ENCODE peak calls at places on chromosomes 6 and 20, in six cellular contexts. B is left cardiac atrium; Q is WTC11; M is stimulated activated CD4-positive, alpha-beta T cell treated with anti-CD3 and anti-CD28 coated beads, Interleukin-12 subunit alpha, Interleukin-12 subunit beta, amount 100 ng/mL, for 4 hours; W is Jurkat, Clone E6-1; C is GM23338. F is an unnamed sample.

GRCh38 chr20:15241696-15242095 is 904.3 kb upstream of the FLRT3 start:
- DNase-seq in M (no peak), C (no peak), Q (no peak), B (no peak), W (no peak), F (no peak)

GRCh38 chr6:42745083-42745637 is 743 bp downstream of the TBCC start:
- DNase-seq in Q (peak), B (peak), M (no peak), C (peak), W (no peak), F (no peak)

GRCh38 chr6:164417537-164417936 is 891.9 kb downstream of the C6orf118 start:
- DNase-seq in B (no peak), C (peak), Q (peak), M (no peak), W (no peak), F (no peak)

GRCh38 chr20:47862841-47863240 is 77.6 kb upstream of the SULF2 start:
- DNase-seq in C (no peak), W (no peak), B (no peak), M (no peak), Q (no peak), F (no peak)

GRCh38 chr20:31484001-31484400 is 8.9 kb downstream of the REM1 start:
- DNase-seq in Q (peak), C (peak), M (no peak), B (no peak), W (no peak), F (no peak)

GRCh38 chr6:124780621-124781020 is 181.6 kb upstream of the RNF217 start:
- DNase-seq in C (no peak), W (no peak), B (no peak), M (no peak), Q (no peak), F (no peak)

GRCh38 chr6:94501546-94501945 is 1075.8 kb upstream of the MANEA start:
- DNase-seq in W (no peak), M (no peak), Q (no peak), C (no peak), B (no peak), F (no peak)

GRCh38 chr20:34579191-34579661 is 20.7 kb downstream of the MAP1LC3A start:
- DNase-seq in W (no peak), B (peak), Q (no peak), M (no peak), C (no peak), F (no peak)

GRCh38 chr20:32068174-32068573 is 16.1 kb downstream of the HCK start:
- DNase-seq in Q (no peak), W (no peak), M (no peak), B (no peak), C (no peak), F (no peak)

GRCh38 chr20:22106308-22106938 is 401.0 kb downstream of the PAX1 start:
- DNase-seq in B (no peak), C (peak), Q (no peak), W (peak), M (no peak), F (no peak)

GRCh38 chr6:57250348-57250747 is 28.2 kb upstream of the RAB23 start:
- DNase-seq in Q (no peak), C (no peak), M (no peak), W (no peak), B (no peak), F (no peak)

GRCh38 chr6:82416346-82416745 is 52.7 kb downstream of the TPBG start:
- DNase-seq in B (no peak), M (no peak), C (no peak), Q (no peak), W (no peak), F (no peak)